ENCODE peak calls at places on chromosomes 1 and 21, in four cellular contexts. One of them, this sample, is unnamed.

GRCh38 chr1:115456441-115456961 is 118.5 kb upstream of the NGF start:
- DNase-seq in coronary artery: no peak
- DNase-seq in neural crest cell: no peak
- DNase-seq in omental fat pad: no peak
- DNase-seq in this sample: no peak

GRCh38 chr1:27436204-27437159 is 44.1 kb downstream of the GPR3 start:
- DNase-seq in coronary artery: no peak
- DNase-seq in omental fat pad: no peak
- DNase-seq in neural crest cell: no peak
- DNase-seq in this sample: no peak

GRCh38 chr1:11680270-11681070 is 478 bp downstream of the MAD2L2 start:
- DNase-seq in omental fat pad: no peak
- DNase-seq in neural crest cell: no peak
- DNase-seq in coronary artery: no peak
- DNase-seq in this sample: peak

GRCh38 chr1:245156736-245157505 is 2.1 kb downstream of the KIF26B start:
- DNase-seq in neural crest cell: no peak
- DNase-seq in coronary artery: no peak
- DNase-seq in omental fat pad: no peak
- DNase-seq in this sample: no peak

GRCh38 chr1:41805771-41806471 is 112.8 kb downstream of the HIVEP3 start:
- DNase-seq in coronary artery: no peak
- DNase-seq in neural crest cell: no peak
- DNase-seq in omental fat pad: no peak
- DNase-seq in this sample: no peak

GRCh38 chr1:225882008-225882698 is at the start of gene TMEM63A:
- DNase-seq in coronary artery: peak
- DNase-seq in neural crest cell: peak
- DNase-seq in omental fat pad: peak
- DNase-seq in this sample: peak

GRCh38 chr1:13793088-13793730 is 93.2 kb downstream of the PRDM2 start:
- DNase-seq in coronary artery: no peak
- DNase-seq in omental fat pad: no peak
- DNase-seq in neural crest cell: no peak
- DNase-seq in this sample: no peak

GRCh38 chr1:33220701-33221384 is 35.4 kb upstream of the ZNF362 start:
- DNase-seq in neural crest cell: no peak
- DNase-seq in omental fat pad: no peak
- DNase-seq in coronary artery: no peak
- DNase-seq in this sample: no peak

GRCh38 chr1:231561663-231562383 is 33.4 kb downstream of the TSNAX start:
- DNase-seq in neural crest cell: no peak
- DNase-seq in coronary artery: no peak
- DNase-seq in omental fat pad: no peak
- DNase-seq in this sample: no peak

GRCh38 chr1:228500143-228500736 is 13.1 kb downstream of the RNF187 start:
- DNase-seq in coronary artery: peak
- DNase-seq in omental fat pad: no peak
- DNase-seq in neural crest cell: no peak
- DNase-seq in this sample: no peak

GRCh38 chr1:202821467-202821866 is 10.7 kb downstream of the PCAT6 start:
- DNase-seq in omental fat pad: no peak
- DNase-seq in coronary artery: no peak
- DNase-seq in neural crest cell: no peak
- DNase-seq in this sample: no peak

GRCh38 chr1:116231752-116232151 is 120.6 kb downstream of the MAB21L3 start:
- DNase-seq in omental fat pad: no peak
- DNase-seq in coronary artery: no peak
- DNase-seq in neural crest cell: no peak
- DNase-seq in this sample: no peak

GRCh38 chr1:228964178-228964819 is 229.0 kb downstream of the RHOU start:
- DNase-seq in neural crest cell: no peak
- DNase-seq in omental fat pad: no peak
- DNase-seq in coronary artery: peak
- DNase-seq in this sample: no peak

GRCh38 chr21:23452384-23453083 is 2154.7 kb downstream of the MRPL39 start:
- DNase-seq in neural crest cell: peak
- DNase-seq in coronary artery: no peak
- DNase-seq in omental fat pad: no peak
- DNase-seq in this sample: no peak

GRCh38 chr1:40849801-40850592 is 12.2 kb downstream of the CITED4 start:
- DNase-seq in neural crest cell: peak
- DNase-seq in coronary artery: no peak
- DNase-seq in omental fat pad: peak
- DNase-seq in this sample: peak